ENCODE peak calls at places on chromosomes 2 and 18, in ten cellular contexts. One of them, this sample, is unnamed.

GRCh38 chr2:7154666-7155065 is 237.5 kb downstream of the RNF144A start:
- DNase-seq in CD8-positive, alpha-beta memory T cell: no peak
- DNase-seq in occipital lobe: no peak
- DNase-seq in stimulated activated CD8-positive, alpha-beta memory T cell treated with anti-CD3 and anti-CD28 coated beads, Interleukin-15, amount 100 ng/mL, for 24 hours: no peak
- DNase-seq in CD4-positive, CD25-positive, alpha-beta regulatory T cell: no peak
- DNase-seq in NCI-H748 treated with DMSO at 0.1 percent for 48 hours: no peak
- DNase-seq in activated effector memory CD4-positive, alpha-beta T cell treated with anti-CD3 and anti-CD28 coated beads, Interleukin-2, amount 50 U/mL, for 16 hours: no peak
- DNase-seq in dorsolateral prefrontal cortex: no peak
- DNase-seq in activated naive CD4-positive, alpha-beta T cell treated with anti-CD3 and anti-CD28 coated beads for 36 hours: no peak
- DNase-seq in head of caudate nucleus: no peak
- DNase-seq in this sample: no peak

GRCh38 chr18:31637445-31637844 is 45.8 kb downstream of the TTR start:
- DNase-seq in CD8-positive, alpha-beta memory T cell: no peak
- DNase-seq in occipital lobe: no peak
- DNase-seq in stimulated activated CD8-positive, alpha-beta memory T cell treated with anti-CD3 and anti-CD28 coated beads, Interleukin-15, amount 100 ng/mL, for 24 hours: no peak
- DNase-seq in CD4-positive, CD25-positive, alpha-beta regulatory T cell: no peak
- DNase-seq in NCI-H748 treated with DMSO at 0.1 percent for 48 hours: no peak
- DNase-seq in activated effector memory CD4-positive, alpha-beta T cell treated with anti-CD3 and anti-CD28 coated beads, Interleukin-2, amount 50 U/mL, for 16 hours: no peak
- DNase-seq in dorsolateral prefrontal cortex: no peak
- DNase-seq in activated naive CD4-positive, alpha-beta T cell treated with anti-CD3 and anti-CD28 coated beads for 36 hours: no peak
- DNase-seq in head of caudate nucleus: no peak
- DNase-seq in this sample: no peak

GRCh38 chr2:26324903-26325302 is 21.0 kb upstream of the SELENOI start:
- DNase-seq in CD8-positive, alpha-beta memory T cell: no peak
- DNase-seq in occipital lobe: no peak
- DNase-seq in stimulated activated CD8-positive, alpha-beta memory T cell treated with anti-CD3 and anti-CD28 coated beads, Interleukin-15, amount 100 ng/mL, for 24 hours: no peak
- DNase-seq in CD4-positive, CD25-positive, alpha-beta regulatory T cell: no peak
- DNase-seq in NCI-H748 treated with DMSO at 0.1 percent for 48 hours: no peak
- DNase-seq in activated effector memory CD4-positive, alpha-beta T cell treated with anti-CD3 and anti-CD28 coated beads, Interleukin-2, amount 50 U/mL, for 16 hours: no peak
- DNase-seq in dorsolateral prefrontal cortex: no peak
- DNase-seq in activated naive CD4-positive, alpha-beta T cell treated with anti-CD3 and anti-CD28 coated beads for 36 hours: no peak
- DNase-seq in head of caudate nucleus: no peak
- DNase-seq in this sample: no peak

GRCh38 chr2:88933077-88933476 is 241.6 kb downstream of the RPIA start:
- DNase-seq in CD8-positive, alpha-beta memory T cell: no peak
- DNase-seq in occipital lobe: no peak
- DNase-seq in stimulated activated CD8-positive, alpha-beta memory T cell treated with anti-CD3 and anti-CD28 coated beads, Interleukin-15, amount 100 ng/mL, for 24 hours: no peak
- DNase-seq in CD4-positive, CD25-positive, alpha-beta regulatory T cell: no peak
- DNase-seq in NCI-H748 treated with DMSO at 0.1 percent for 48 hours: no peak
- DNase-seq in activated effector memory CD4-positive, alpha-beta T cell treated with anti-CD3 and anti-CD28 coated beads, Interleukin-2, amount 50 U/mL, for 16 hours: no peak
- DNase-seq in dorsolateral prefrontal cortex: no peak
- DNase-seq in activated naive CD4-positive, alpha-beta T cell treated with anti-CD3 and anti-CD28 coated beads for 36 hours: no peak
- DNase-seq in head of caudate nucleus: no peak
- DNase-seq in this sample: no peak

GRCh38 chr18:40473221-40473620 is 1481.8 kb upstream of the PIK3C3 start:
- DNase-seq in CD8-positive, alpha-beta memory T cell: no peak
- DNase-seq in occipital lobe: no peak
- DNase-seq in stimulated activated CD8-positive, alpha-beta memory T cell treated with anti-CD3 and anti-CD28 coated beads, Interleukin-15, amount 100 ng/mL, for 24 hours: no peak
- DNase-seq in CD4-positive, CD25-positive, alpha-beta regulatory T cell: no peak
- DNase-seq in NCI-H748 treated with DMSO at 0.1 percent for 48 hours: no peak
- DNase-seq in activated effector memory CD4-positive, alpha-beta T cell treated with anti-CD3 and anti-CD28 coated beads, Interleukin-2, amount 50 U/mL, for 16 hours: no peak
- DNase-seq in dorsolateral prefrontal cortex: no peak
- DNase-seq in activated naive CD4-positive, alpha-beta T cell treated with anti-CD3 and anti-CD28 coated beads for 36 hours: no peak
- DNase-seq in head of caudate nucleus: no peak
- DNase-seq in this sample: no peak

GRCh38 chr18:45976581-45977373 is 9.6 kb upstream of the EPG5 start:
- DNase-seq in CD8-positive, alpha-beta memory T cell: no peak
- DNase-seq in occipital lobe: no peak
- DNase-seq in stimulated activated CD8-positive, alpha-beta memory T cell treated with anti-CD3 and anti-CD28 coated beads, Interleukin-15, amount 100 ng/mL, for 24 hours: no peak
- DNase-seq in CD4-positive, CD25-positive, alpha-beta regulatory T cell: no peak
- DNase-seq in NCI-H748 treated with DMSO at 0.1 percent for 48 hours: no peak
- DNase-seq in activated effector memory CD4-positive, alpha-beta T cell treated with anti-CD3 and anti-CD28 coated beads, Interleukin-2, amount 50 U/mL, for 16 hours: no peak
- DNase-seq in dorsolateral prefrontal cortex: no peak
- DNase-seq in activated naive CD4-positive, alpha-beta T cell treated with anti-CD3 and anti-CD28 coated beads for 36 hours: no peak
- DNase-seq in head of caudate nucleus: no peak
- DNase-seq in this sample: no peak

GRCh38 chr2:107027205-107027604 is 141.2 kb upstream of the ST6GAL2 start:
- DNase-seq in CD8-positive, alpha-beta memory T cell: no peak
- DNase-seq in occipital lobe: no peak
- DNase-seq in stimulated activated CD8-positive, alpha-beta memory T cell treated with anti-CD3 and anti-CD28 coated beads, Interleukin-15, amount 100 ng/mL, for 24 hours: no peak
- DNase-seq in CD4-positive, CD25-positive, alpha-beta regulatory T cell: no peak
- DNase-seq in NCI-H748 treated with DMSO at 0.1 percent for 48 hours: no peak
- DNase-seq in activated effector memory CD4-positive, alpha-beta T cell treated with anti-CD3 and anti-CD28 coated beads, Interleukin-2, amount 50 U/mL, for 16 hours: no peak
- DNase-seq in dorsolateral prefrontal cortex: no peak
- DNase-seq in activated naive CD4-positive, alpha-beta T cell treated with anti-CD3 and anti-CD28 coated beads for 36 hours: no peak
- DNase-seq in head of caudate nucleus: no peak
- DNase-seq in this sample: no peak

GRCh38 chr2:43218550-43219382 is 7.6 kb downstream of the ZFP36L2 start:
- DNase-seq in CD8-positive, alpha-beta memory T cell: peak; percentile 92
- DNase-seq in occipital lobe: no peak
- DNase-seq in stimulated activated CD8-positive, alpha-beta memory T cell treated with anti-CD3 and anti-CD28 coated beads, Interleukin-15, amount 100 ng/mL, for 24 hours: no peak
- DNase-seq in CD4-positive, CD25-positive, alpha-beta regulatory T cell: peak; percentile 75
- DNase-seq in NCI-H748 treated with DMSO at 0.1 percent for 48 hours: no peak
- DNase-seq in activated effector memory CD4-positive, alpha-beta T cell treated with anti-CD3 and anti-CD28 coated beads, Interleukin-2, amount 50 U/mL, for 16 hours: peak; percentile 88
- DNase-seq in dorsolateral prefrontal cortex: no peak
- DNase-seq in activated naive CD4-positive, alpha-beta T cell treated with anti-CD3 and anti-CD28 coated beads for 36 hours: peak; percentile 78
- DNase-seq in head of caudate nucleus: peak; percentile 23
- DNase-seq in this sample: no peak

GRCh38 chr2:189002079-189002478 is 27.9 kb downstream of the COL3A1 start:
- DNase-seq in CD8-positive, alpha-beta memory T cell: no peak
- DNase-seq in occipital lobe: no peak
- DNase-seq in stimulated activated CD8-positive, alpha-beta memory T cell treated with anti-CD3 and anti-CD28 coated beads, Interleukin-15, amount 100 ng/mL, for 24 hours: no peak
- DNase-seq in CD4-positive, CD25-positive, alpha-beta regulatory T cell: no peak
- DNase-seq in NCI-H748 treated with DMSO at 0.1 percent for 48 hours: no peak
- DNase-seq in activated effector memory CD4-positive, alpha-beta T cell treated with anti-CD3 and anti-CD28 coated beads, Interleukin-2, amount 50 U/mL, for 16 hours: no peak
- DNase-seq in dorsolateral prefrontal cortex: no peak
- DNase-seq in activated naive CD4-positive, alpha-beta T cell treated with anti-CD3 and anti-CD28 coated beads for 36 hours: peak; percentile 8
- DNase-seq in head of caudate nucleus: no peak
- DNase-seq in this sample: no peak

GRCh38 chr2:234981197-234982095 is 29.6 kb downstream of the SH3BP4 start:
- DNase-seq in CD8-positive, alpha-beta memory T cell: no peak
- DNase-seq in occipital lobe: no peak
- DNase-seq in stimulated activated CD8-positive, alpha-beta memory T cell treated with anti-CD3 and anti-CD28 coated beads, Interleukin-15, amount 100 ng/mL, for 24 hours: no peak
- DNase-seq in CD4-positive, CD25-positive, alpha-beta regulatory T cell: no peak
- DNase-seq in NCI-H748 treated with DMSO at 0.1 percent for 48 hours: no peak
- DNase-seq in activated effector memory CD4-positive, alpha-beta T cell treated with anti-CD3 and anti-CD28 coated beads, Interleukin-2, amount 50 U/mL, for 16 hours: no peak
- DNase-seq in dorsolateral prefrontal cortex: no peak
- DNase-seq in activated naive CD4-positive, alpha-beta T cell treated with anti-CD3 and anti-CD28 coated beads for 36 hours: no peak
- DNase-seq in head of caudate nucleus: no peak
- DNase-seq in this sample: peak; percentile 37

GRCh38 chr2:96107883-96108551 is 8.4 kb downstream of the ADRA2B start:
- DNase-seq in CD8-positive, alpha-beta memory T cell: no peak
- DNase-seq in occipital lobe: no peak
- DNase-seq in stimulated activated CD8-positive, alpha-beta memory T cell treated with anti-CD3 and anti-CD28 coated beads, Interleukin-15, amount 100 ng/mL, for 24 hours: no peak
- DNase-seq in CD4-positive, CD25-positive, alpha-beta regulatory T cell: peak; percentile 1
- DNase-seq in NCI-H748 treated with DMSO at 0.1 percent for 48 hours: no peak
- DNase-seq in activated effector memory CD4-positive, alpha-beta T cell treated with anti-CD3 and anti-CD28 coated beads, Interleukin-2, amount 50 U/mL, for 16 hours: peak; percentile 55
- DNase-seq in dorsolateral prefrontal cortex: no peak
- DNase-seq in activated naive CD4-positive, alpha-beta T cell treated with anti-CD3 and anti-CD28 coated beads for 36 hours: peak; percentile 3
- DNase-seq in head of caudate nucleus: no peak
- DNase-seq in this sample: no peak

GRCh38 chr2:26177122-26177521 is 4.2 kb downstream of the GAREM2 start:
- DNase-seq in CD8-positive, alpha-beta memory T cell: no peak
- DNase-seq in occipital lobe: no peak
- DNase-seq in stimulated activated CD8-positive, alpha-beta memory T cell treated with anti-CD3 and anti-CD28 coated beads, Interleukin-15, amount 100 ng/mL, for 24 hours: no peak
- DNase-seq in CD4-positive, CD25-positive, alpha-beta regulatory T cell: no peak
- DNase-seq in NCI-H748 treated with DMSO at 0.1 percent for 48 hours: no peak
- DNase-seq in activated effector memory CD4-positive, alpha-beta T cell treated with anti-CD3 and anti-CD28 coated beads, Interleukin-2, amount 50 U/mL, for 16 hours: no peak
- DNase-seq in dorsolateral prefrontal cortex: no peak
- DNase-seq in activated naive CD4-positive, alpha-beta T cell treated with anti-CD3 and anti-CD28 coated beads for 36 hours: no peak
- DNase-seq in head of caudate nucleus: no peak
- DNase-seq in this sample: no peak

GRCh38 chr2:47313141-47313691 is 89.7 kb upstream of the MSH2 start:
- DNase-seq in CD8-positive, alpha-beta memory T cell: no peak
- DNase-seq in occipital lobe: no peak
- DNase-seq in stimulated activated CD8-positive, alpha-beta memory T cell treated with anti-CD3 and anti-CD28 coated beads, Interleukin-15, amount 100 ng/mL, for 24 hours: no peak
- DNase-seq in CD4-positive, CD25-positive, alpha-beta regulatory T cell: no peak
- DNase-seq in NCI-H748 treated with DMSO at 0.1 percent for 48 hours: no peak
- DNase-seq in activated effector memory CD4-positive, alpha-beta T cell treated with anti-CD3 and anti-CD28 coated beads, Interleukin-2, amount 50 U/mL, for 16 hours: no peak
- DNase-seq in dorsolateral prefrontal cortex: no peak
- DNase-seq in activated naive CD4-positive, alpha-beta T cell treated with anti-CD3 and anti-CD28 coated beads for 36 hours: no peak
- DNase-seq in head of caudate nucleus: peak; percentile 77
- DNase-seq in this sample: no peak

GRCh38 chr2:137826373-137827372 is 137.6 kb upstream of the HNMT start:
- DNase-seq in CD8-positive, alpha-beta memory T cell: no peak
- DNase-seq in occipital lobe: no peak
- DNase-seq in stimulated activated CD8-positive, alpha-beta memory T cell treated with anti-CD3 and anti-CD28 coated beads, Interleukin-15, amount 100 ng/mL, for 24 hours: no peak
- DNase-seq in CD4-positive, CD25-positive, alpha-beta regulatory T cell: no peak
- DNase-seq in NCI-H748 treated with DMSO at 0.1 percent for 48 hours: no peak
- DNase-seq in activated effector memory CD4-positive, alpha-beta T cell treated with anti-CD3 and anti-CD28 coated beads, Interleukin-2, amount 50 U/mL, for 16 hours: no peak
- DNase-seq in dorsolateral prefrontal cortex: no peak
- DNase-seq in activated naive CD4-positive, alpha-beta T cell treated with anti-CD3 and anti-CD28 coated beads for 36 hours: no peak
- DNase-seq in head of caudate nucleus: no peak
- DNase-seq in this sample: no peak

GRCh38 chr18:63303562-63303961 is 16.0 kb downstream of the BCL2 start:
- DNase-seq in CD8-positive, alpha-beta memory T cell: no peak
- DNase-seq in occipital lobe: no peak
- DNase-seq in stimulated activated CD8-positive, alpha-beta memory T cell treated with anti-CD3 and anti-CD28 coated beads, Interleukin-15, amount 100 ng/mL, for 24 hours: no peak
- DNase-seq in CD4-positive, CD25-positive, alpha-beta regulatory T cell: no peak
- DNase-seq in NCI-H748 treated with DMSO at 0.1 percent for 48 hours: no peak
- DNase-seq in activated effector memory CD4-positive, alpha-beta T cell treated with anti-CD3 and anti-CD28 coated beads, Interleukin-2, amount 50 U/mL, for 16 hours: no peak
- DNase-seq in dorsolateral prefrontal cortex: no peak
- DNase-seq in activated naive CD4-positive, alpha-beta T cell treated with anti-CD3 and anti-CD28 coated beads for 36 hours: no peak
- DNase-seq in head of caudate nucleus: no peak
- DNase-seq in this sample: no peak

GRCh38 chr2:174974131-174974530 is 31.1 kb downstream of the CHN1 start:
- DNase-seq in CD8-positive, alpha-beta memory T cell: no peak
- DNase-seq in occipital lobe: no peak
- DNase-seq in stimulated activated CD8-positive, alpha-beta memory T cell treated with anti-CD3 and anti-CD28 coated beads, Interleukin-15, amount 100 ng/mL, for 24 hours: no peak
- DNase-seq in CD4-positive, CD25-positive, alpha-beta regulatory T cell: no peak
- DNase-seq in NCI-H748 treated with DMSO at 0.1 percent for 48 hours: no peak
- DNase-seq in activated effector memory CD4-positive, alpha-beta T cell treated with anti-CD3 and anti-CD28 coated beads, Interleukin-2, amount 50 U/mL, for 16 hours: no peak
- DNase-seq in dorsolateral prefrontal cortex: no peak
- DNase-seq in activated naive CD4-positive, alpha-beta T cell treated with anti-CD3 and anti-CD28 coated beads for 36 hours: no peak
- DNase-seq in head of caudate nucleus: no peak
- DNase-seq in this sample: no peak

GRCh38 chr2:240611601-240612210 is 13.6 kb upstream of the GPR35 start:
- DNase-seq in CD8-positive, alpha-beta memory T cell: no peak
- DNase-seq in occipital lobe: no peak
- DNase-seq in stimulated activated CD8-positive, alpha-beta memory T cell treated with anti-CD3 and anti-CD28 coated beads, Interleukin-15, amount 100 ng/mL, for 24 hours: no peak
- DNase-seq in CD4-positive, CD25-positive, alpha-beta regulatory T cell: no peak
- DNase-seq in NCI-H748 treated with DMSO at 0.1 percent for 48 hours: no peak
- DNase-seq in activated effector memory CD4-positive, alpha-beta T cell treated with anti-CD3 and anti-CD28 coated beads, Interleukin-2, amount 50 U/mL, for 16 hours: no peak
- DNase-seq in dorsolateral prefrontal cortex: no peak
- DNase-seq in activated naive CD4-positive, alpha-beta T cell treated with anti-CD3 and anti-CD28 coated beads for 36 hours: no peak
- DNase-seq in head of caudate nucleus: no peak
- DNase-seq in this sample: no peak

GRCh38 chr18:63236417-63236816 is 83.2 kb downstream of the BCL2 start:
- DNase-seq in CD8-positive, alpha-beta memory T cell: no peak
- DNase-seq in occipital lobe: no peak
- DNase-seq in stimulated activated CD8-positive, alpha-beta memory T cell treated with anti-CD3 and anti-CD28 coated beads, Interleukin-15, amount 100 ng/mL, for 24 hours: no peak
- DNase-seq in CD4-positive, CD25-positive, alpha-beta regulatory T cell: no peak
- DNase-seq in NCI-H748 treated with DMSO at 0.1 percent for 48 hours: no peak
- DNase-seq in activated effector memory CD4-positive, alpha-beta T cell treated with anti-CD3 and anti-CD28 coated beads, Interleukin-2, amount 50 U/mL, for 16 hours: no peak
- DNase-seq in dorsolateral prefrontal cortex: no peak
- DNase-seq in activated naive CD4-positive, alpha-beta T cell treated with anti-CD3 and anti-CD28 coated beads for 36 hours: no peak
- DNase-seq in head of caudate nucleus: peak; percentile 50
- DNase-seq in this sample: no peak

GRCh38 chr2:10469955-10470568 is 21.9 kb upstream of the ODC1 start:
- DNase-seq in CD8-positive, alpha-beta memory T cell: no peak
- DNase-seq in occipital lobe: no peak
- DNase-seq in stimulated activated CD8-positive, alpha-beta memory T cell treated with anti-CD3 and anti-CD28 coated beads, Interleukin-15, amount 100 ng/mL, for 24 hours: no peak
- DNase-seq in CD4-positive, CD25-positive, alpha-beta regulatory T cell: no peak
- DNase-seq in NCI-H748 treated with DMSO at 0.1 percent for 48 hours: no peak
- DNase-seq in activated effector memory CD4-positive, alpha-beta T cell treated with anti-CD3 and anti-CD28 coated beads, Interleukin-2, amount 50 U/mL, for 16 hours: peak; percentile 10
- DNase-seq in dorsolateral prefrontal cortex: no peak
- DNase-seq in activated naive CD4-positive, alpha-beta T cell treated with anti-CD3 and anti-CD28 coated beads for 36 hours: no peak
- DNase-seq in head of caudate nucleus: no peak
- DNase-seq in this sample: no peak

GRCh38 chr18:79384834-79385233 is 10.9 kb upstream of the NFATC1 start:
- DNase-seq in CD8-positive, alpha-beta memory T cell: no peak
- DNase-seq in occipital lobe: no peak
- DNase-seq in stimulated activated CD8-positive, alpha-beta memory T cell treated with anti-CD3 and anti-CD28 coated beads, Interleukin-15, amount 100 ng/mL, for 24 hours: no peak
- DNase-seq in CD4-positive, CD25-positive, alpha-beta regulatory T cell: no peak
- DNase-seq in NCI-H748 treated with DMSO at 0.1 percent for 48 hours: no peak
- DNase-seq in activated effector memory CD4-positive, alpha-beta T cell treated with anti-CD3 and anti-CD28 coated beads, Interleukin-2, amount 50 U/mL, for 16 hours: no peak
- DNase-seq in dorsolateral prefrontal cortex: peak; percentile 11
- DNase-seq in activated naive CD4-positive, alpha-beta T cell treated with anti-CD3 and anti-CD28 coated beads for 36 hours: no peak
- DNase-seq in head of caudate nucleus: no peak
- DNase-seq in this sample: no peak

GRCh38 chr2:234275515-234275914 is 221.4 kb downstream of the ARL4C start:
- DNase-seq in CD8-positive, alpha-beta memory T cell: no peak
- DNase-seq in occipital lobe: no peak
- DNase-seq in stimulated activated CD8-positive, alpha-beta memory T cell treated with anti-CD3 and anti-CD28 coated beads, Interleukin-15, amount 100 ng/mL, for 24 hours: no peak
- DNase-seq in CD4-positive, CD25-positive, alpha-beta regulatory T cell: no peak
- DNase-seq in NCI-H748 treated with DMSO at 0.1 percent for 48 hours: no peak
- DNase-seq in activated effector memory CD4-positive, alpha-beta T cell treated with anti-CD3 and anti-CD28 coated beads, Interleukin-2, amount 50 U/mL, for 16 hours: no peak
- DNase-seq in dorsolateral prefrontal cortex: no peak
- DNase-seq in activated naive CD4-positive, alpha-beta T cell treated with anti-CD3 and anti-CD28 coated beads for 36 hours: no peak
- DNase-seq in head of caudate nucleus: no peak
- DNase-seq in this sample: no peak

GRCh38 chr2:190802810-190803209 is 77.8 kb upstream of the GLS start:
- DNase-seq in CD8-positive, alpha-beta memory T cell: no peak
- DNase-seq in occipital lobe: no peak
- DNase-seq in stimulated activated CD8-positive, alpha-beta memory T cell treated with anti-CD3 and anti-CD28 coated beads, Interleukin-15, amount 100 ng/mL, for 24 hours: no peak
- DNase-seq in CD4-positive, CD25-positive, alpha-beta regulatory T cell: no peak
- DNase-seq in NCI-H748 treated with DMSO at 0.1 percent for 48 hours: no peak
- DNase-seq in activated effector memory CD4-positive, alpha-beta T cell treated with anti-CD3 and anti-CD28 coated beads, Interleukin-2, amount 50 U/mL, for 16 hours: no peak
- DNase-seq in dorsolateral prefrontal cortex: no peak
- DNase-seq in activated naive CD4-positive, alpha-beta T cell treated with anti-CD3 and anti-CD28 coated beads for 36 hours: no peak
- DNase-seq in head of caudate nucleus: no peak
- DNase-seq in this sample: no peak

GRCh38 chr2:131006561-131006960 is 86.7 kb downstream of the FAM168B start:
- DNase-seq in CD8-positive, alpha-beta memory T cell: no peak
- DNase-seq in occipital lobe: no peak
- DNase-seq in stimulated activated CD8-positive, alpha-beta memory T cell treated with anti-CD3 and anti-CD28 coated beads, Interleukin-15, amount 100 ng/mL, for 24 hours: no peak
- DNase-seq in CD4-positive, CD25-positive, alpha-beta regulatory T cell: no peak
- DNase-seq in NCI-H748 treated with DMSO at 0.1 percent for 48 hours: no peak
- DNase-seq in activated effector memory CD4-positive, alpha-beta T cell treated with anti-CD3 and anti-CD28 coated beads, Interleukin-2, amount 50 U/mL, for 16 hours: no peak
- DNase-seq in dorsolateral prefrontal cortex: no peak
- DNase-seq in activated naive CD4-positive, alpha-beta T cell treated with anti-CD3 and anti-CD28 coated beads for 36 hours: no peak
- DNase-seq in head of caudate nucleus: no peak
- DNase-seq in this sample: no peak